ENCODE peak calls at places on chromosomes 4 and X, in five cellular contexts. D is OCI-M1, V is nucleus accumbens, C is LoVo, X is hypothalamus. T is an unnamed sample.
A peak's percentile ranks its signal among the peaks of the same experiment; 100 is the strongest.

GRCh38 chr4:187996502-187997177 is 1.1 kb downstream of the ZFP42 start:
- DNase-seq in D (no peak), X (no peak), C (no peak), V (no peak), T (no peak)

GRCh38 chr4:24622435-24622834 is 38.1 kb upstream of the DHX15 start:
- DNase-seq in D (no peak), C (no peak), X (no peak), V (no peak), T (no peak)

GRCh38 chr4:136078971-136079370 is 1453.3 kb downstream of the PCDH18 start:
- DNase-seq in C (no peak), D (peak; percentile 87), V (no peak), X (no peak), T (no peak)

GRCh38 chr4:168150651-168151050 is 58.3 kb downstream of the ANXA10 start:
- DNase-seq in C (no peak), D (peak; percentile 49), V (no peak), X (no peak), T (no peak)

GRCh38 chr4:112075129-112075753 is 70.0 kb upstream of the FAM241A start:
- DNase-seq in C (peak; percentile 71), D (peak; percentile 74), X (no peak), V (no peak), T (no peak)

GRCh38 chr4:28966982-28967381 is 1753.2 kb upstream of the PCDH7 start:
- DNase-seq in V (no peak), D (no peak), C (no peak), X (no peak), T (no peak)

GRCh38 chr4:15034071-15034764 is 31.9 kb downstream of the CPEB2 start:
- DNase-seq in D (no peak), X (no peak), V (no peak), C (no peak), T (no peak)

GRCh38 chr4:60589425-60589824 is 610.7 kb upstream of the ADGRL3 start:
- DNase-seq in D (peak; percentile 55), X (no peak), V (no peak), C (no peak), T (no peak)

GRCh38 chrX:130885996-130886395 is 17.0 kb downstream of the ENOX2 start:
- DNase-seq in V (no peak), X (no peak), D (peak; percentile 58), C (no peak), T (no peak)

GRCh38 chr4:5858020-5858769 is 34.7 kb downstream of the CRMP1 start:
- DNase-seq in D (no peak), V (no peak), X (peak; percentile 28), C (no peak), T (no peak)

GRCh38 chrX:123607270-123607669 is 125.6 kb downstream of the THOC2 start:
- DNase-seq in D (no peak), C (no peak), X (no peak), V (no peak), T (no peak)

GRCh38 chr4:1009647-1010521 is 1.5 kb upstream of the FGFRL1 start:
- DNase-seq in X (peak; percentile 71), C (peak; percentile 72), V (peak; percentile 65), D (peak; percentile 65), T (peak; percentile 63)

GRCh38 chrX:1401611-1402430 is 9.9 kb upstream of the SLC25A6 start:
- DNase-seq in V (no peak), X (no peak), C (no peak), D (no peak), T (no peak)

GRCh38 chrX:96432647-96433046 is 252.0 kb upstream of the DIAPH2 start:
- DNase-seq in C (no peak), D (no peak), V (no peak), X (no peak), T (no peak)

GRCh38 chr4:168724960-168725359 is 228.1 kb downstream of the PALLD start:
- DNase-seq in D (no peak), X (no peak), V (no peak), C (no peak), T (no peak)

GRCh38 chrX:19673334-19674040 is 158.2 kb upstream of the MAP3K15 start:
- DNase-seq in D (peak; percentile 2), C (peak; percentile 85), X (peak; percentile 0), V (no peak), T (no peak)

GRCh38 chr4:121551271-121551670 is 145.5 kb downstream of the ANXA5 start:
- DNase-seq in C (no peak), X (no peak), D (no peak), V (no peak), T (no peak)

GRCh38 chr4:153556441-153556815 is 90.3 kb downstream of the TMEM131L start:
- DNase-seq in V (no peak), D (no peak), X (no peak), C (no peak), T (no peak)

GRCh38 chr4:64248151-64248550 is 161.1 kb downstream of the TECRL start:
- DNase-seq in C (no peak), D (no peak), V (no peak), X (no peak), T (no peak)